ENCODE peak calls at places on chromosomes 2 and 18, in eight cellular contexts. W is tibial nerve, F is transverse colon, J is H1, Q is HCT116, N is body of pancreas, M is ovary, G is adrenal gland. C is an unnamed sample.
A peak's percentile ranks its signal among the peaks of the same experiment; 100 is the strongest.

GRCh38 chr18:9449580-9449979 is 25.7 kb upstream of the RALBP1 start:
- DNase-seq in W (no peak), F (no peak), J (no peak), Q (no peak), N (no peak), M (no peak), G (no peak), C (no peak)

GRCh38 chr2:217734999-217735398 is 267.8 kb downstream of the TNS1 start:
- DNase-seq in W (no peak), F (no peak), J (no peak), Q (no peak), N (no peak), M (no peak), G (no peak), C (no peak)

GRCh38 chr2:48209214-48209885 is 303.1 kb upstream of the FBXO11 start:
- DNase-seq in W (no peak), F (no peak), J (no peak), Q (no peak), N (no peak), M (no peak), G (peak; percentile 24), C (peak; percentile 21)

GRCh38 chr18:46401486-46402115 is 255.4 kb downstream of the LOXHD1 start:
- DNase-seq in W (no peak), F (no peak), J (no peak), Q (no peak), N (no peak), M (no peak), G (no peak), C (no peak)

GRCh38 chr2:72859831-72860262 is 27.4 kb upstream of the SPR start:
- DNase-seq in W (no peak), F (peak; percentile 78), J (no peak), Q (peak; percentile 77), N (peak; percentile 83), M (peak; percentile 33), G (peak; percentile 45), C (peak; percentile 56)

GRCh38 chr2:239144713-239144999 is 256.2 kb downstream of the HDAC4 start:
- DNase-seq in W (no peak), F (no peak), J (no peak), Q (no peak), N (no peak), M (no peak), G (no peak), C (no peak)

GRCh38 chr2:172484253-172484652 is 56.9 kb downstream of the ITGA6 start:
- DNase-seq in W (no peak), F (no peak), J (no peak), Q (no peak), N (no peak), M (no peak), G (no peak), C (no peak)

GRCh38 chr2:20424300-20425290 is 22.3 kb upstream of the RHOB start:
- DNase-seq in W (no peak), F (peak; percentile 67), J (no peak), Q (no peak), N (peak; percentile 20), M (no peak), G (no peak), C (peak; percentile 90)

GRCh38 chr18:57819671-57820460 is 16.8 kb upstream of the ATP8B1 start:
- DNase-seq in W (no peak), F (peak; percentile 82), J (no peak), Q (peak; percentile 48), N (peak; percentile 94), M (no peak), G (peak; percentile 79), C (no peak)

GRCh38 chr2:86045541-86045940 is 60.1 kb downstream of the POLR1A start:
- DNase-seq in W (no peak), F (no peak), J (no peak), Q (no peak), N (no peak), M (no peak), G (peak; percentile 5), C (peak; percentile 34)

GRCh38 chr2:96663829-96664228 is 21.3 kb downstream of the FER1L5 start:
- DNase-seq in W (no peak), F (no peak), J (no peak), Q (no peak), N (peak; percentile 63), M (no peak), G (no peak), C (no peak)

GRCh38 chr2:96661324-96661723 is 18.8 kb downstream of the FER1L5 start:
- DNase-seq in W (no peak), F (no peak), J (no peak), Q (no peak), N (no peak), M (no peak), G (no peak), C (no peak)

GRCh38 chr2:96662360-96662759 is 19.8 kb downstream of the FER1L5 start:
- DNase-seq in W (no peak), F (no peak), J (no peak), Q (no peak), N (no peak), M (no peak), G (no peak), C (no peak)

GRCh38 chr2:96664366-96664765 is 21.8 kb downstream of the FER1L5 start:
- DNase-seq in W (no peak), F (no peak), J (no peak), Q (no peak), N (no peak), M (no peak), G (no peak), C (no peak)

DNA sequence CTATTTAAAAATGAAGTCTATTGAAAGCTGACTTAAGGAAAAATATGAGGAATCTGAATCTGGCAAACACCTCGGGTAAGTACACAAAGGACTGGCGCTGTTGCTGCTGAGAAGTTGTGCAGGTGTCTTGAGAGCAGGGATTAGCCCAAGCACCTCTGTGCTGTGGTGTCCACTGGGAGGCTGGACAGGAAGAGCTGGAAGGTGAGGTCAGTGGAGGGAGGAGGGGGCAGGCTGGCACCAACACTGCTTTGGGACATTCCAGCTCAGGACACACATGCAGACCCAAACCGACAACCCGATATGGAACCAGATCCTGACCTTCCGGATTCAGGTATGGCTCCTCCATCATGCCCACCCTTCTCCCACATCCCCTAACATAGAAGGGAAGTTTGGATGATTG is 20.6 kb downstream of the FER1L5 start:
- DNase-seq in W (no peak), F (no peak), J (no peak), Q (no peak), N (peak; percentile 93), M (no peak), G (no peak), C (no peak)
- TF ChIP-seq CTCF in W (no peak), F (no peak), J (no peak), Q (no peak), N (no peak), M (no peak), G (no peak), C (no peak)

DNA sequence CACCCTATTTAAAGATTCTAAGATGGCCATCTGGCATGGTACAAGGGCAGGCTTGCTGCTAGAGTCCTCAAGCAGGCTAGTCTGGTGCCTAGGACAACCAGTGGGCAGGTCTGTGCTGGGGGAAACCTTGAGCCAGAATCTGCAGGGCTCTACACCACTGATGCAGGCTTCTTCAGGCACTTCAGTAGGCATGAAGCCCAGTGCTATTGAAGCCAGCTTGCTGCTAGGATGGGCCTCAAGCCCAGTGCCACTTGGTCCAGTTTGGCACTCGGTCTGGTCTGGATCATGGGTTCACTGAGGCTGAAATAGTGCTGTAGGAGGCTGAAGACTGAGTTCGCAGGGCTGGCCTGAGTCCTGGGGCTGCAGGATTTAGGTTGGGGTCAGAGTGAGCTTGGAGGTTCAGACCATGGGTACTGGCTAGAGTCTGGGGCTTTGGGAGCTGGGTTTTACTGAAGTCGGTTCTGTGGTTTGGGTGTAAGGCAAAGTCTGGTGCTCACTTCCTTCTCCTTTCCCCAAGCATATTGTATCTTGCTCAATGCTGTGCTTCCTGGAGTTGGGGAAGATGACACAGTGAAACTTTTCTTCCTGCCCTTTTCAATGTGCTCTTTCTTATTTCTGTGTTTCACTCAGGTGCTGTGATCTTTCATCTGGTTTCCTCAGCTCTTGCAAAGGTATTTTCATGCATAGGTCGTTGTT is 41.2 kb downstream of the SP100 start:
- DNase-seq in W (no peak), F (no peak), J (no peak), Q (no peak), N (no peak), M (no peak), G (no peak), C (peak; percentile 22)
- TF ChIP-seq POLR2A in W (no peak), F (no peak), J (no peak), Q (no peak), N (no peak), M (no peak), G (no peak), C (no peak)

DNA sequence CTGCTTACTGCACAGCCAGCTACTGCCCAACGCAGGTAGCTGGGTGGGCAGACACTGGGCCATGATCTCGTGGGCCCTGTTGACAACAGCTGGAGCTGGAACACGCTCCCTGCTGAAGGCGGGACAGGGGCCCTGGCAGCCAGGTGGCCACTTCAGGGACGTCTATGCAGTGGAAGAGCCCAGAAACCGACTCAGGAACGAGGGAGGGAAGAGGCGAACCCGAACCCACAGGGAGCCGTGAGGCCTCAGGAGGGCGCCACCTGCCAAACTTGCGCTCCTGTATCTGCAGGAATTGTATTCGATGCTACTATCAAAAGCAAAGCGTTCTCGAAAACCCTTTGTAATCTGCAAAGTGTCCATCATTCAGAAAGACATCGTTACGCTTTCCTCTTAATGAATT is 198.4 kb downstream of the EIPR1 start:
- DNase-seq in W (no peak), F (no peak), J (no peak), Q (no peak), N (no peak), M (no peak), G (no peak), C (no peak)
- TF ChIP-seq CTCF in W (no peak), F (no peak), J (no peak), Q (peak; percentile 43), N (no peak), M (no peak), G (peak; percentile 24), C (no peak)

DNA sequence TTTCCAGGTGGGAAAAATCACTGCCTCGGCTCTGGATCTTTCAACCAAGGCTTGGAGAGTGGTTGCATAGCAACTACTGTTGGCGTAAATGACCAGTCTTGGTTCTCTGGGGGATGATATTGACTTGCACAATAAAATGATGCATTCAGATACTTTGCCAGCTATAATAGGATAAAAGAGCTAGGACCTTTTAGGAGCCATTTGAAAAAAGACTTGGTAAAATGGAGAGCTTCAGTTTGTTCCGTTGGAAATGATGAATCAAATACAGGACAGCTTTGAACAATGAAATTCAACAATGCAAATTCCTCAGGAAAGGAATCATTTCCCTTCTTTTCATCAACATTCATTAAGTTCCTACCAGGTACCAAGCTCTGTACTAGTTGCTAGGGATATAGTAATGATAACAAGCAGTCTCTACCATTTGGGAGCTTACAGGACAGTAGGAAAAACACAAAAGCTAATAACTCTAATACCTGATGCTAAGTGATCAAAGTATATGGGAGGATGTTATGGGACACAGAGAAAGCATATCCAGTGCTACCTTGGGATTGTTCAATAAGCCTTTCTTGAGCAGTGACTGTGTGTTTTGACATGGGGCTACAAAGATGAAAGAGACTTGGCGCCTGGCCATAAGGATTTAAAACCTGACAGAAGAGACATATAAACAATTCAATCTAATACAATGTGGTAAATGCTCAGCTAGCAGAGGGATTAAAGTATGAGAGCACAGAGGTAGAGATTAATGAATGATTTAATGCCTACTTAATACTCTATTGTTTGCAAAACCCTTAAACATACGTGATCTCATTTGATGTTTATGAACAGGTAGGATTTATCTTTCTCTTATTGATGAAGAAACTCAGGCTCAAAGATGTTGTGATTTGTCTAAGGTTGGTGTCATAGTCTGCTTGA is 110.7 kb downstream of the QPCT start:
- DNase-seq in W (no peak), F (no peak), J (no peak), Q (no peak), N (no peak), M (peak; percentile 19), G (no peak), C (no peak)
- TF ChIP-seq POLR2A in W (no peak), F (no peak), J (no peak), Q (no peak), N (no peak), M (no peak), G (no peak), C (no peak)

GRCh38 chr18:32919799-32920198 is 147.0 kb upstream of the KLHL14 start:
- DNase-seq in W (no peak), F (peak; percentile 8), J (peak; percentile 39), Q (no peak), N (peak; percentile 12), M (no peak), G (no peak), C (no peak)
- TF ChIP-seq CTCF in W (no peak), F (no peak), J (peak; percentile 54), Q (peak; percentile 34), N (no peak), M (no peak), G (no peak), C (no peak)